ENCODE peak calls at places on chromosome 2, in four cellular contexts. One of them, this sample, is unnamed.

GRCh38 chr2:163306647-163307046 is 429.2 kb downstream of the FIGN start:
- DNase-seq in activated CD4-positive, alpha-beta T cell treated with anti-CD3 and anti-CD28 coated beads, Interleukin-2, amount 50 U/mL, for 4 hours: no peak
- DNase-seq in sciatic nerve: no peak
- DNase-seq in hippocampal formation: no peak
- DNase-seq in this sample: no peak

GRCh38 chr2:18209934-18210639 is 331.6 kb downstream of the KCNS3 start:
- DNase-seq in activated CD4-positive, alpha-beta T cell treated with anti-CD3 and anti-CD28 coated beads, Interleukin-2, amount 50 U/mL, for 4 hours: no peak
- DNase-seq in sciatic nerve: no peak
- DNase-seq in hippocampal formation: no peak
- DNase-seq in this sample: no peak

GRCh38 chr2:235723811-235724465 is 230.1 kb downstream of the AGAP1 start:
- DNase-seq in activated CD4-positive, alpha-beta T cell treated with anti-CD3 and anti-CD28 coated beads, Interleukin-2, amount 50 U/mL, for 4 hours: no peak
- DNase-seq in sciatic nerve: no peak
- DNase-seq in hippocampal formation: no peak
- DNase-seq in this sample: no peak

GRCh38 chr2:82526267-82526666 is 1932.8 kb downstream of the SUCLG1 start:
- DNase-seq in activated CD4-positive, alpha-beta T cell treated with anti-CD3 and anti-CD28 coated beads, Interleukin-2, amount 50 U/mL, for 4 hours: no peak
- DNase-seq in sciatic nerve: no peak
- DNase-seq in hippocampal formation: no peak
- DNase-seq in this sample: no peak

GRCh38 chr2:160365691-160366367 is 127.8 kb downstream of the RBMS1 start:
- DNase-seq in activated CD4-positive, alpha-beta T cell treated with anti-CD3 and anti-CD28 coated beads, Interleukin-2, amount 50 U/mL, for 4 hours: no peak
- DNase-seq in sciatic nerve: peak; percentile 76
- DNase-seq in hippocampal formation: no peak
- DNase-seq in this sample: peak; percentile 9

GRCh38 chr2:64888591-64889309 is 100.4 kb upstream of the SLC1A4 start:
- DNase-seq in activated CD4-positive, alpha-beta T cell treated with anti-CD3 and anti-CD28 coated beads, Interleukin-2, amount 50 U/mL, for 4 hours: no peak
- DNase-seq in sciatic nerve: no peak
- DNase-seq in hippocampal formation: no peak
- DNase-seq in this sample: no peak

GRCh38 chr2:111918383-111918806 is 20.0 kb downstream of the MERTK start:
- DNase-seq in activated CD4-positive, alpha-beta T cell treated with anti-CD3 and anti-CD28 coated beads, Interleukin-2, amount 50 U/mL, for 4 hours: no peak
- DNase-seq in sciatic nerve: no peak
- DNase-seq in hippocampal formation: no peak
- DNase-seq in this sample: no peak

GRCh38 chr2:221716434-221717303 is 144.6 kb upstream of the EPHA4 start:
- DNase-seq in activated CD4-positive, alpha-beta T cell treated with anti-CD3 and anti-CD28 coated beads, Interleukin-2, amount 50 U/mL, for 4 hours: no peak
- DNase-seq in sciatic nerve: no peak
- DNase-seq in hippocampal formation: no peak
- DNase-seq in this sample: no peak

GRCh38 chr2:232937278-232937906 is 67.3 kb downstream of the SNORC start:
- DNase-seq in activated CD4-positive, alpha-beta T cell treated with anti-CD3 and anti-CD28 coated beads, Interleukin-2, amount 50 U/mL, for 4 hours: no peak
- DNase-seq in sciatic nerve: no peak
- DNase-seq in hippocampal formation: no peak
- DNase-seq in this sample: no peak

GRCh38 chr2:205695460-205695979 is 13.2 kb downstream of the NRP2 start:
- DNase-seq in activated CD4-positive, alpha-beta T cell treated with anti-CD3 and anti-CD28 coated beads, Interleukin-2, amount 50 U/mL, for 4 hours: no peak
- DNase-seq in sciatic nerve: no peak
- DNase-seq in hippocampal formation: no peak
- DNase-seq in this sample: no peak

GRCh38 chr2:11082880-11083279 is 72.4 kb upstream of the SLC66A3 start:
- DNase-seq in activated CD4-positive, alpha-beta T cell treated with anti-CD3 and anti-CD28 coated beads, Interleukin-2, amount 50 U/mL, for 4 hours: no peak
- DNase-seq in sciatic nerve: no peak
- DNase-seq in hippocampal formation: no peak
- DNase-seq in this sample: no peak

GRCh38 chr2:189096769-189097447 is 82.7 kb downstream of the COL5A2 start:
- DNase-seq in activated CD4-positive, alpha-beta T cell treated with anti-CD3 and anti-CD28 coated beads, Interleukin-2, amount 50 U/mL, for 4 hours: no peak
- DNase-seq in sciatic nerve: no peak
- DNase-seq in hippocampal formation: no peak
- DNase-seq in this sample: no peak

GRCh38 chr2:234422242-234422641 is 74.6 kb downstream of the ARL4C start:
- DNase-seq in activated CD4-positive, alpha-beta T cell treated with anti-CD3 and anti-CD28 coated beads, Interleukin-2, amount 50 U/mL, for 4 hours: peak; percentile 27
- DNase-seq in sciatic nerve: no peak
- DNase-seq in hippocampal formation: no peak
- DNase-seq in this sample: no peak

GRCh38 chr2:18346364-18346763 is 214.1 kb downstream of the RDH14 start:
- DNase-seq in activated CD4-positive, alpha-beta T cell treated with anti-CD3 and anti-CD28 coated beads, Interleukin-2, amount 50 U/mL, for 4 hours: no peak
- DNase-seq in sciatic nerve: no peak
- DNase-seq in hippocampal formation: no peak
- DNase-seq in this sample: no peak

GRCh38 chr2:119333360-119333759 is 33.3 kb downstream of the C2orf76 start:
- DNase-seq in activated CD4-positive, alpha-beta T cell treated with anti-CD3 and anti-CD28 coated beads, Interleukin-2, amount 50 U/mL, for 4 hours: no peak
- DNase-seq in sciatic nerve: no peak
- DNase-seq in hippocampal formation: no peak
- DNase-seq in this sample: no peak

GRCh38 chr2:142944264-142944663 is 66.8 kb downstream of the KYNU start:
- DNase-seq in activated CD4-positive, alpha-beta T cell treated with anti-CD3 and anti-CD28 coated beads, Interleukin-2, amount 50 U/mL, for 4 hours: no peak
- DNase-seq in sciatic nerve: no peak
- DNase-seq in hippocampal formation: no peak
- DNase-seq in this sample: no peak

GRCh38 chr2:215528555-215528954 is 92.7 kb upstream of the FN1 start:
- DNase-seq in activated CD4-positive, alpha-beta T cell treated with anti-CD3 and anti-CD28 coated beads, Interleukin-2, amount 50 U/mL, for 4 hours: no peak
- DNase-seq in sciatic nerve: no peak
- DNase-seq in hippocampal formation: no peak
- DNase-seq in this sample: no peak

GRCh38 chr2:214628091-214628490 is 181.4 kb downstream of the BARD1 start:
- DNase-seq in activated CD4-positive, alpha-beta T cell treated with anti-CD3 and anti-CD28 coated beads, Interleukin-2, amount 50 U/mL, for 4 hours: no peak
- DNase-seq in sciatic nerve: no peak
- DNase-seq in hippocampal formation: no peak
- DNase-seq in this sample: no peak

GRCh38 chr2:3651686-3652516 is 6.1 kb upstream of the ALLC start:
- DNase-seq in activated CD4-positive, alpha-beta T cell treated with anti-CD3 and anti-CD28 coated beads, Interleukin-2, amount 50 U/mL, for 4 hours: peak; percentile 39
- DNase-seq in sciatic nerve: peak; percentile 76
- DNase-seq in hippocampal formation: peak; percentile 45
- DNase-seq in this sample: peak; percentile 57

GRCh38 chr2:230875347-230876315 is 10.9 kb downstream of the ITM2C start:
- DNase-seq in activated CD4-positive, alpha-beta T cell treated with anti-CD3 and anti-CD28 coated beads, Interleukin-2, amount 50 U/mL, for 4 hours: no peak
- DNase-seq in sciatic nerve: peak; percentile 32
- DNase-seq in hippocampal formation: no peak
- DNase-seq in this sample: no peak

GRCh38 chr2:39715822-39716221 is 50.1 kb downstream of the TMEM178A start:
- DNase-seq in activated CD4-positive, alpha-beta T cell treated with anti-CD3 and anti-CD28 coated beads, Interleukin-2, amount 50 U/mL, for 4 hours: no peak
- DNase-seq in sciatic nerve: no peak
- DNase-seq in hippocampal formation: no peak
- DNase-seq in this sample: no peak

GRCh38 chr2:53407363-53408080 is 360.1 kb upstream of the CHAC2 start:
- DNase-seq in activated CD4-positive, alpha-beta T cell treated with anti-CD3 and anti-CD28 coated beads, Interleukin-2, amount 50 U/mL, for 4 hours: no peak
- DNase-seq in sciatic nerve: no peak
- DNase-seq in hippocampal formation: no peak
- DNase-seq in this sample: no peak

GRCh38 chr2:130963849-130964793 is 127.4 kb downstream of the ARHGEF4 start:
- DNase-seq in activated CD4-positive, alpha-beta T cell treated with anti-CD3 and anti-CD28 coated beads, Interleukin-2, amount 50 U/mL, for 4 hours: no peak
- DNase-seq in sciatic nerve: no peak
- DNase-seq in hippocampal formation: no peak
- DNase-seq in this sample: no peak

GRCh38 chr2:109126501-109126860 is 2.5 kb upstream of the SH3RF3 start:
- DNase-seq in activated CD4-positive, alpha-beta T cell treated with anti-CD3 and anti-CD28 coated beads, Interleukin-2, amount 50 U/mL, for 4 hours: no peak
- DNase-seq in sciatic nerve: no peak
- DNase-seq in hippocampal formation: no peak
- DNase-seq in this sample: no peak

GRCh38 chr2:3650140-3650944 is 7.7 kb upstream of the ALLC start:
- DNase-seq in activated CD4-positive, alpha-beta T cell treated with anti-CD3 and anti-CD28 coated beads, Interleukin-2, amount 50 U/mL, for 4 hours: no peak
- DNase-seq in sciatic nerve: peak; percentile 57
- DNase-seq in hippocampal formation: no peak
- DNase-seq in this sample: no peak

This sample was measured in globus pallidus.